ENCODE peak calls at places on chromosomes 3 and 15, in ten cellular contexts. E, Z, H, I, X, G, N, D, B and J are unnamed samples.

GRCh38 chr15:68986292-68986691 is 28.2 kb upstream of the NOX5 start:
- DNase-seq in H (no peak), Z (no peak), E (no peak), B (no peak), N (no peak), G (no peak), X (no peak), D (no peak), I (no peak), J (no peak)

GRCh38 chr3:60160792-60161175 is 1090.5 kb downstream of the FHIT start:
- DNase-seq in X (no peak), I (no peak), G (no peak), B (no peak), D (no peak), Z (no peak), H (no peak), N (no peak), E (no peak), J (no peak)

GRCh38 chr3:195893121-195893449 is 15.3 kb downstream of the TNK2 start:
- DNase-seq in D (no peak), E (no peak), X (no peak), B (no peak), H (no peak), N (no peak), Z (no peak), I (no peak), G (no peak), J (no peak)

GRCh38 chr3:10437272-10437994 is 68.0 kb downstream of the ATP2B2 start:
- DNase-seq in X (no peak), Z (peak), H (peak), G (no peak), D (no peak), I (peak), E (peak), N (peak), B (no peak), J (peak)

GRCh38 chr3:79761441-79761840 is 6.4 kb downstream of the ROBO1 start:
- DNase-seq in Z (no peak), I (no peak), D (no peak), X (no peak), H (no peak), E (no peak), G (no peak), N (no peak), B (no peak), J (no peak)

GRCh38 chr15:51380999-51381806 is 39.7 kb downstream of the GLDN start:
- DNase-seq in G (peak), N (peak), D (peak), I (peak), X (no peak), E (no peak), Z (no peak), B (peak), H (no peak), J (peak)

GRCh38 chr3:139718415-139718814 is 40.6 kb upstream of the NMNAT3 start:
- DNase-seq in B (peak), E (no peak), H (no peak), D (no peak), Z (no peak), I (peak), G (no peak), N (peak), X (no peak), J (no peak)

GRCh38 chr15:47349179-47349578 is 368.1 kb upstream of the SEMA6D start:
- DNase-seq in Z (no peak), E (no peak), D (no peak), I (no peak), H (no peak), X (no peak), N (no peak), G (no peak), B (no peak), J (no peak)

GRCh38 chr3:144067059-144067458 is 95.4 kb downstream of the DIPK2A start:
- DNase-seq in Z (no peak), N (no peak), B (no peak), D (no peak), G (no peak), I (no peak), H (no peak), E (no peak), X (no peak), J (no peak)

GRCh38 chr3:194768586-194768985 is 82.9 kb downstream of the FAM43A start:
- DNase-seq in B (no peak), H (peak), G (no peak), I (no peak), N (no peak), E (no peak), D (no peak), X (peak), Z (no peak), J (no peak)
- H3K4me3 ChIP-seq in B (no peak), H (no peak), G (no peak), I (no peak), N (no peak), E (peak), D (peak), X (no peak), Z (peak), J (peak)

GRCh38 chr15:85401108-85401765 is 20.8 kb downstream of the AKAP13 start:
- DNase-seq in I (no peak), N (no peak), H (no peak), X (no peak), Z (no peak), B (no peak), E (no peak), G (no peak), D (no peak), J (no peak)
- H3K4me3 ChIP-seq in I (no peak), N (no peak), H (no peak), X (no peak), Z (no peak), B (no peak), E (no peak), G (no peak), D (no peak), J (no peak)

GRCh38 chr3:48467473-48468267 is 21.1 kb downstream of the ATRIP start:
- DNase-seq in I (no peak), H (peak), X (no peak), N (no peak), D (no peak), E (no peak), B (no peak), Z (no peak), G (no peak), J (no peak)
- H3K4me3 ChIP-seq in I (no peak), H (peak), X (peak), N (no peak), D (peak), E (peak), B (no peak), Z (peak), G (peak), J (no peak)

DNA sequence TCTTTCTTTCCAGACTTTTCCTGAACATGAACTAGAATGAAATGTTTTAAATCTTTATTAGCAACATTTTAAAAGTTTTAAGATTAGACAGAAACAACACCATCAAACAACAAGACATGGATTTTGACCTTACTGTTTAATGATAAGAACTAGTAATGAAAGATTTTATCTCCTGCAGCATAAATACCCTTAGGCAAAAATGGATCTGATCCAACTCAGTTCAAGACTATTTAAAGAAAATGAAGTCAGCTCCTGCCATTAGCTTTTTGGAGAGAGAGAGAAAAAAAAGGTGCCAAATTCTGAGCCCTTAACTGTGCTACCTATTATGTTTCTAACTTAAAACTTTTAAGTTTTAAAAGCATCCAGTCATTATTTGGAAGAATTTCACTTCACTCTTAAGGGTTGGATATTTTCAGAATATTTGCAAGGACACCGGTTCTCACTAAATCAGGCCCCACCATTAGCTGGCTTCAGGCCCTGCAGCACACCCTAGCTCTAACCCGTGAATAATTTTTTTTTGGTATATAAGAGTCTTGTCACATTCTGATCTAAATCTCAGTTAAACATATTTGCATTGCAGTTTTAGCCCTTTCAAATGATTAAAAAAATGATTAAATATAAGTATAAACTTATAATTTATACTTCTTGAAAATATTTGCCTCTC is 60.0 kb downstream of the NR1I2 start:
- DNase-seq in H (no peak), N (no peak), B (no peak), D (no peak), G (no peak), E (no peak), X (no peak), Z (no peak), I (peak), J (no peak)
- H3K4me3 ChIP-seq in H (no peak), N (no peak), B (no peak), D (no peak), G (no peak), E (no peak), X (no peak), Z (no peak), I (no peak), J (no peak)

GRCh38 chr3:107846282-107846852 is 244.5 kb downstream of the CD47 start:
- DNase-seq in B (peak), I (peak), N (peak), D (no peak), X (no peak), G (peak), E (no peak), Z (no peak), H (no peak), J (peak)

GRCh38 chr3:107842940-107843339 is 247.9 kb downstream of the CD47 start:
- DNase-seq in Z (no peak), G (no peak), H (no peak), N (no peak), D (no peak), I (no peak), X (no peak), E (no peak), B (no peak), J (no peak)

GRCh38 chr3:107847791-107848190 is 243.0 kb downstream of the CD47 start:
- DNase-seq in B (no peak), H (no peak), D (no peak), Z (no peak), N (no peak), E (no peak), X (no peak), I (no peak), G (no peak), J (no peak)

GRCh38 chr3:107848516-107848915 is 242.3 kb downstream of the CD47 start:
- DNase-seq in E (no peak), B (no peak), X (no peak), N (no peak), Z (no peak), H (no peak), G (no peak), D (peak), I (no peak), J (no peak)

GRCh38 chr3:107845355-107846281 is 245.2 kb downstream of the CD47 start:
- DNase-seq in G (no peak), Z (no peak), D (no peak), E (no peak), H (no peak), N (no peak), B (no peak), X (no peak), I (peak), J (no peak)
- H3K4me3 ChIP-seq in G (no peak), Z (no peak), D (no peak), E (no peak), H (no peak), N (no peak), B (no peak), X (no peak), I (no peak), J (no peak)

GRCh38 chr3:46984591-46985459 is 5.4 kb downstream of the NBEAL2 start:
- DNase-seq in E (no peak), B (no peak), H (peak), I (no peak), G (no peak), Z (peak), N (no peak), D (no peak), X (no peak), J (no peak)

GRCh38 chr3:46981932-46982471 is 2.5 kb downstream of the NBEAL2 start:
- DNase-seq in B (no peak), H (peak), E (no peak), D (no peak), N (no peak), X (no peak), I (no peak), G (peak), Z (peak), J (no peak)

GRCh38 chr3:46979958-46980497 is 562 bp downstream of the NBEAL2 start:
- DNase-seq in G (no peak), X (no peak), B (peak), N (no peak), E (no peak), H (peak), D (no peak), I (no peak), Z (no peak), J (no peak)

GRCh38 chr3:46985588-46985987 is 6.1 kb downstream of the NBEAL2 start:
- DNase-seq in I (no peak), Z (peak), H (peak), D (no peak), G (no peak), E (no peak), X (no peak), N (no peak), B (no peak), J (no peak)

DNA sequence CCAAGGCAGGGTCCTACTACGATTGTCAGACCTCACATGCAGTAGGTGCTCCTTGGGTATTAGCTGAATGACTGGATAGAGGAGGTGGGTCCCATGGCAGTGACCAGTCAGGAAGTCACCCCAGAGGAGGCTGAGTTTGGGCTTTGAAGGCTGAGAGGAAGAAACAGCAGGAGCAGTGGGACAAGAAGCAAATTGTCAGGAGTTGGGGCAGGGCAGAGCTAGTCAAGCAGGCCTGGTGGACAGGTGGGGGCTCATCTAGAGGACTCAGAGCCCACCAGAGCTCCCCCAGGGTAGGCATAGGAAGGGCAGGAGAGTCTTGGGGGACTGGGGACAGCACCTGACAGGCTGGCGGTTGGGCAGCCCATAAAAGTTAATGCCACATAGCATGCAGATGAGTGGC is 3.1 kb downstream of the NBEAL2 start:
- DNase-seq in B (no peak), H (peak), I (no peak), D (no peak), E (no peak), X (no peak), G (no peak), N (no peak), Z (peak), J (no peak)
- H3K4me3 ChIP-seq in B (no peak), H (no peak), I (no peak), D (no peak), E (no peak), X (peak), G (no peak), N (no peak), Z (no peak), J (no peak)

DNA sequence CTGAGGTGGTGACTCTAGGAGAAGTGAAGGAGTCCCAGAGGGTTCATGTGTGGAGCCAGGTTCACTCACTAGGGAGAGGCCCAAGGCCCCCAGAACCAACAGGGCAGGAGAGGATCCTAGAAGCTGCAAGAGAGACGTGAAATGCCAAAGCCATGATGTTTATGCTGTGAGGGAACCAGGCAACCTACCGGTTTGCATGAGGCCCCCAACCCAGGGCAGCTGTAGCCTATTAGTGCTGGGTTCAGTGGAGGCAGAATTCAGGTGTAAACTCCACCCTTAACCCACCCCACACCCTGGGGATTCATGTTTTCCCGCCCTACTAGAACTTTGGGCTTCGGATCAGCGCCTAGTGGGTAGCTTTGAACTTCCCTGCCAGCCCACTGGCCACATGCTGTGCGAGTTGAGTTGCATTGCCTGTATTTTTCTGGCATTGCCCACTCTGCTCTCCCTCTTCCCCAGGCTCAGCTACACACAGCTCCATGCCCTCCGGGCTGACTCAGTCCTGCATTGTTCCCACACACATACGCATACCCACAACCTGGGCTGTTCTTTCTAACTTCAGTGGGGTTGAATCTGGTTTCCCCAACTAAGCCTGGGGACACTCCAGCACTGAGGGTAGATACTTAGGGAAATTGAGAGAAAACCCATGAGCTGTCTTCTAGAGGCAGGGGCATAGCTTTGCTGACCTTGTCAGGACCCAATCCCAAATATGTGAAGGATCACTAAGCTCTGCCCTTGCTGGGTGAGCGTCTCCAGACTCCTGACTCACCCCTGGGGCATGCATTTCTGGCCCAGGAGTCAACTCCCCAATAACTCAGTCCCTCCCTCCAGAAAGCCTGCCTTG is 2.0 kb upstream of the ZBTB47 start:
- DNase-seq in E (no peak), H (no peak), B (no peak), N (peak), X (no peak), Z (no peak), D (no peak), G (no peak), I (peak), J (no peak)
- H3K4me3 ChIP-seq in E (no peak), H (no peak), B (no peak), N (no peak), X (no peak), Z (no peak), D (no peak), G (no peak), I (peak), J (no peak)